ENCODE peak calls at places on chromosomes 1 and 21, in seven cellular contexts. G is breast epithelium, B is HL-60, K is SK-N-MC, P is HCT116, Z is stomach, Y is SK-N-SH. X is an unnamed sample.

GRCh38 chr1:190353538-190354101 is 124.0 kb downstream of the BRINP3 start:
- DNase-seq in G (no peak), B (no peak), K (no peak), P (no peak), Z (no peak), Y (no peak), X (no peak)

GRCh38 chr1:2229921-2230700 is 2.0 kb downstream of the SKI start:
- DNase-seq in G (no peak), B (no peak), K (no peak), P (no peak), Z (no peak), Y (peak; percentile 72), X (peak; percentile 85)

GRCh38 chr1:13832100-13832499 is 132.1 kb downstream of the PRDM2 start:
- DNase-seq in G (no peak), B (no peak), K (no peak), P (no peak), Z (no peak), Y (no peak), X (no peak)

GRCh38 chr1:33517596-33518250 is 45.3 kb downstream of the ZSCAN20 start:
- DNase-seq in G (no peak), B (no peak), K (no peak), P (no peak), Z (no peak), Y (no peak), X (no peak)

GRCh38 chr1:37556712-37557196 is at the start of gene DNALI1:
- DNase-seq in G (peak; percentile 89), B (no peak), K (no peak), P (no peak), Z (peak; percentile 93), Y (peak; percentile 95), X (peak; percentile 79)

GRCh38 chr1:221039616-221040015 is 160.4 kb downstream of the HLX start:
- DNase-seq in G (no peak), B (no peak), K (no peak), P (no peak), Z (no peak), Y (peak; percentile 27), X (no peak)

GRCh38 chr21:37095821-37096220 is 22.8 kb downstream of the TTC3 start:
- DNase-seq in G (no peak), B (no peak), K (no peak), P (no peak), Z (no peak), Y (no peak), X (no peak)

GRCh38 chr1:204202481-204202880 is 6.2 kb upstream of the KISS1 start:
- DNase-seq in G (no peak), B (no peak), K (no peak), P (no peak), Z (no peak), Y (no peak), X (peak; percentile 10)

GRCh38 chr1:201059401-201059800 is 35.9 kb upstream of the KIF21B start:
- DNase-seq in G (no peak), B (no peak), K (no peak), P (no peak), Z (no peak), Y (no peak), X (no peak)

GRCh38 chr1:224172229-224172628 is 10.8 kb upstream of the DEGS1 start:
- DNase-seq in G (no peak), B (no peak), K (no peak), P (no peak), Z (no peak), Y (no peak), X (no peak)

GRCh38 chr1:224170748-224171478 is 12.1 kb upstream of the DEGS1 start:
- DNase-seq in G (no peak), B (peak; percentile 79), K (no peak), P (no peak), Z (peak; percentile 40), Y (peak; percentile 23), X (no peak)

GRCh38 chr1:224169876-224170275 is 13.2 kb upstream of the DEGS1 start:
- DNase-seq in G (no peak), B (peak; percentile 26), K (no peak), P (no peak), Z (no peak), Y (no peak), X (no peak)

GRCh38 chr1:224173523-224173922 is 9.5 kb upstream of the DEGS1 start:
- DNase-seq in G (no peak), B (no peak), K (no peak), P (no peak), Z (no peak), Y (no peak), X (no peak)

GRCh38 chr1:224168859-224169380 is 14.1 kb upstream of the DEGS1 start:
- DNase-seq in G (no peak), B (peak; percentile 91), K (no peak), P (no peak), Z (no peak), Y (no peak), X (no peak)
- TF ChIP-seq POLR2AphosphoS5 in G (no peak), B (peak; percentile 44), K (no peak), P (no peak), Z (peak; percentile 59), Y (no peak), X (no peak)

GRCh38 chr1:17018849-17019248 is 7.1 kb upstream of the ATP13A2 start:
- DNase-seq in G (no peak), B (no peak), K (no peak), P (no peak), Z (no peak), Y (no peak), X (no peak)
- H3K4me3 ChIP-seq in G (no peak overlapping the region), B (no peak overlapping the region), K (no peak overlapping the region), P (no peak overlapping the region), Z (no peak overlapping the region), Y (no peak overlapping the region), X (no peak overlapping the region)

DNA sequence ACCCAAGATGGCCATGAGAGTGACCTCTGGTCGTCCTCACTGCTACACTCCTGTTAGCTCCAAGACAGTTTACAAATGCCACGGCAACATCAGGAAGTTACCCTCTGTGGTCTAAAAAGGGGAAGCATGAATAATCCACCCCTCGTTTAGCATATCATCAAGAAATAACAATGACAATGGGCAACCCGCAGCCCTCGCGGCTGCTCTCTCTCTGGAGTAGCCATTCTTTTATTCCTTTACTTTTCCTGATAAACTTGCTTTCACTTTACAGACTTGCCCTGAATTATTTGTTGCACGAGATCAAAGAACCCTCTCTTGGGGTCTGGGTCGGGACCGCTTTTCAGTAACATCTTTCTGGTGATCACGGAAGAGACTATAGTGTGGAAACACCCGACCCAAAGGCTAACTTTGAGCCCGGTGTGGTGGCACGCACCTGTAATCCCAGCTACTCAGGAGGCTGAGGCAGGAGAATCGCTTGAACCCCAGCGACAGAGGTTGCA is 19.8 kb upstream of the COX20 start:
- DNase-seq in G (no peak), B (peak; percentile 85), K (no peak), P (no peak), Z (no peak), Y (no peak), X (peak; percentile 65)
- TF ChIP-seq POLR2AphosphoS5 in G (no peak), B (peak; percentile 70), K (no peak), P (no peak), Z (no peak), Y (no peak), X (no peak)

GRCh38 chr1:226974544-226975258 is 34.6 kb downstream of the COQ8A start:
- DNase-seq in G (no peak), B (no peak), K (no peak), P (no peak), Z (no peak), Y (no peak), X (no peak)

GRCh38 chr1:226973371-226973897 is 33.3 kb downstream of the COQ8A start:
- DNase-seq in G (no peak), B (no peak), K (no peak), P (no peak), Z (no peak), Y (peak; percentile 84), X (no peak)

GRCh38 chr1:226972931-226973330 is 32.8 kb downstream of the COQ8A start:
- DNase-seq in G (no peak), B (no peak), K (no peak), P (no peak), Z (no peak), Y (no peak), X (no peak)

GRCh38 chr1:226975259-226975908 is 35.3 kb downstream of the COQ8A start:
- DNase-seq in G (no peak), B (no peak), K (no peak), P (no peak), Z (no peak), Y (no peak), X (no peak)

GRCh38 chr1:226973898-226974543 is 33.9 kb downstream of the COQ8A start:
- DNase-seq in G (peak; percentile 27), B (no peak), K (no peak), P (no peak), Z (no peak), Y (no peak), X (no peak)
- H3K4me3 ChIP-seq in G (no peak overlapping the region), B (no peak overlapping the region), K (no peak overlapping the region), P (no peak overlapping the region), Z (no peak overlapping the region), Y (no peak overlapping the region), X (no peak overlapping the region)

DNA sequence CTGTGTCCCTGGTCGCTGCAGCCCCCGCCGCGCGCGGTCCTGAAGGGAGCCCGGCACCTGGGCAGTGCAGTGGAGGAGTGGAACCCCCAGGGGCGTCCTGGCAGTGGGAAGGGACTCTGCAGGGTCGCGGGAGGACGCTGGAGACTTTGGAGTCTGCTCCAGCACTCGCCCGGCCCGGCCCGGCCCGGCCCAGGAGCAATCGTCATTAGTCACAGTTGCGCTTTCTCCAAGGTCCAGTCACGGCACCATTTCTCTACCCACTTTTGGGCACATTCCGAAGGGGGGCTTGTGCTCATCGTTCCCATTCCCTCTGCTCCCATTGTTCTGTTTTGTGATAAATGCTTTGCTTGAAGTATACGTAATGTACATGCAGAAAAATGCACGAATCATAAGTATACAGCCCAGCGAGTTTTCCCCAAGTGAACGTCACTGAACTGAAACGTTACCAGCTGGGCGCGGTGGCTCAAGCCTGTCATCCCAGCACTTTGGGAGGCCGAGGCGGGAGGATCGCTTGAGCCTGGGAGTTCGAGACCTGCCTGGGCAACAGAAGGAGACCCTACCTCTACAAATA is 996 bp downstream of the THAP3 start:
- DNase-seq in G (no peak), B (no peak), K (no peak), P (no peak), Z (peak; percentile 38), Y (no peak), X (no peak)
- TF ChIP-seq POLR2AphosphoS5 in G (no peak), B (no peak), K (no peak), P (no peak), Z (no peak), Y (no peak), X (no peak)

GRCh38 chr1:4636644-4637380 is 17.6 kb upstream of the AJAP1 start:
- DNase-seq in G (no peak), B (no peak), K (no peak), P (no peak), Z (no peak), Y (no peak), X (peak; percentile 51)
- H3K4me3 ChIP-seq in G (no peak overlapping the region), B (no peak overlapping the region), K (no peak overlapping the region), P (no peak overlapping the region), Z (no peak overlapping the region), Y (no peak overlapping the region), X (no peak overlapping the region)

DNA sequence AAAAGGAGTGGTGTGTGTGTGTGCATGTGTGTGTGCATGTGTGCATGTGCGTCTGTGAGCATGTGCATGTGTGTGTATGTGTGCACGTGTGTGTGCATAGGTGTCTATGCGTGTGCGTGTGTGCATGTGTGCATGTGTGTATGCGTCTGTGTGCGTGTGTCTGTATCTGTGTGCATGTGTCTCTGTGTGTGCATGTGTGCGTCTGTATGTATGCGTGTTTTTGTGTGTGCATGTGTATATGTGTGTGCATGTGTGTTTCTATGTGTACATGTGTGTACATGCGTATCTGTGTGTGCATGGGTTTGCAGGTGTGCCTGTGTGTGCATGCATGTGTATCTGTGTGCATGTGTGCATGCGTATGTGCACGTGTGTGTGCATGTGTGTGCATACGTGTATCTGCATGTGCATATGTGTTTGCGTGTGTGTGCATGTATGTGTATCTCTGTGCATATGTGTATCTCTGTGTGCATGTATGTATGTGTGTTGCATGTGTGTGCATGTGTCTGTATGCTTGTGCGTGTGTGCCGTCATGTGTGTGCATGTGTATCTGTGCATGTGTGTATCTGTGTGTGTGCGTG is 77.9 kb downstream of the TCP10L start:
- DNase-seq in G (no peak), B (no peak), K (no peak), P (no peak), Z (no peak), Y (no peak), X (no peak)
- TF ChIP-seq POLR2AphosphoS5 in G (no peak), B (no peak), K (no peak), P (no peak), Z (no peak), Y (no peak), X (no peak)

X was measured in spleen.